ENCODE peak calls at places on chromosomes 13 and 19, in nine cellular contexts. One of them, this sample, is unnamed.

GRCh38 chr19:33720691-33721682 is 75.7 kb upstream of the KCTD15 start:
- DNase-seq in lung: no peak
- DNase-seq in GM23338: no peak
- DNase-seq in fibroblast of lung: no peak
- DNase-seq in CD4-positive, CD25-positive, alpha-beta regulatory T cell: no peak
- DNase-seq in thoracic aorta: no peak
- DNase-seq in heart right ventricle: no peak
- DNase-seq in Panc1: no peak
- DNase-seq in tibial nerve: no peak
- DNase-seq in this sample: no peak

GRCh38 chr19:38663957-38664502 is 16.6 kb downstream of the ACTN4 start:
- DNase-seq in CD4-positive, CD25-positive, alpha-beta regulatory T cell: no peak
- DNase-seq in heart right ventricle: peak; percentile 69
- DNase-seq in thoracic aorta: no peak
- DNase-seq in GM23338: no peak
- DNase-seq in fibroblast of lung: no peak
- DNase-seq in tibial nerve: no peak
- DNase-seq in lung: no peak
- DNase-seq in Panc1: no peak
- DNase-seq in this sample: no peak

GRCh38 chr19:18967358-18968146 is 26.5 kb upstream of the HOMER3 start:
- DNase-seq in CD4-positive, CD25-positive, alpha-beta regulatory T cell: no peak
- DNase-seq in lung: peak; percentile 67
- DNase-seq in fibroblast of lung: peak; percentile 13
- DNase-seq in heart right ventricle: peak; percentile 43
- DNase-seq in tibial nerve: peak; percentile 57
- DNase-seq in GM23338: peak; percentile 17
- DNase-seq in thoracic aorta: peak; percentile 7
- DNase-seq in Panc1: no peak
- DNase-seq in this sample: no peak

GRCh38 chr19:41431426-41432386 is 4.5 kb upstream of the B3GNT8 start:
- DNase-seq in lung: no peak
- DNase-seq in heart right ventricle: peak; percentile 71
- DNase-seq in tibial nerve: no peak
- DNase-seq in CD4-positive, CD25-positive, alpha-beta regulatory T cell: peak; percentile 44
- DNase-seq in thoracic aorta: no peak
- DNase-seq in fibroblast of lung: peak; percentile 44
- DNase-seq in Panc1: no peak
- DNase-seq in GM23338: peak; percentile 51
- DNase-seq in this sample: no peak

GRCh38 chr19:34481861-34482379 is 362 bp downstream of the WTIP start:
- DNase-seq in lung: no peak
- DNase-seq in Panc1: no peak
- DNase-seq in GM23338: no peak
- DNase-seq in heart right ventricle: peak; percentile 46
- DNase-seq in fibroblast of lung: peak; percentile 64
- DNase-seq in thoracic aorta: no peak
- DNase-seq in CD4-positive, CD25-positive, alpha-beta regulatory T cell: no peak
- DNase-seq in tibial nerve: no peak
- DNase-seq in this sample: no peak

GRCh38 chr19:18168673-18169381 is 4.8 kb upstream of the IFI30 start:
- DNase-seq in Panc1: no peak
- DNase-seq in heart right ventricle: no peak
- DNase-seq in thoracic aorta: no peak
- DNase-seq in fibroblast of lung: no peak
- DNase-seq in tibial nerve: no peak
- DNase-seq in GM23338: no peak
- DNase-seq in lung: no peak
- DNase-seq in CD4-positive, CD25-positive, alpha-beta regulatory T cell: no peak
- DNase-seq in this sample: no peak

GRCh38 chr19:47699360-47699917 is 13.8 kb upstream of the EHD2 start:
- DNase-seq in GM23338: peak; percentile 83
- DNase-seq in CD4-positive, CD25-positive, alpha-beta regulatory T cell: peak; percentile 39
- DNase-seq in thoracic aorta: no peak
- DNase-seq in tibial nerve: no peak
- DNase-seq in Panc1: no peak
- DNase-seq in lung: no peak
- DNase-seq in heart right ventricle: no peak
- DNase-seq in fibroblast of lung: no peak
- DNase-seq in this sample: no peak

GRCh38 chr19:38499532-38499931 is 66.0 kb downstream of the RYR1 start:
- DNase-seq in CD4-positive, CD25-positive, alpha-beta regulatory T cell: no peak
- DNase-seq in GM23338: no peak
- DNase-seq in fibroblast of lung: no peak
- DNase-seq in heart right ventricle: no peak
- DNase-seq in lung: no peak
- DNase-seq in tibial nerve: no peak
- DNase-seq in thoracic aorta: no peak
- DNase-seq in Panc1: no peak
- DNase-seq in this sample: no peak

GRCh38 chr13:48497669-48498068 is 35.2 kb downstream of the RCBTB2 start:
- DNase-seq in heart right ventricle: no peak
- DNase-seq in lung: no peak
- DNase-seq in Panc1: no peak
- DNase-seq in thoracic aorta: no peak
- DNase-seq in tibial nerve: no peak
- DNase-seq in GM23338: no peak
- DNase-seq in CD4-positive, CD25-positive, alpha-beta regulatory T cell: no peak
- DNase-seq in fibroblast of lung: no peak
- DNase-seq in this sample: no peak

GRCh38 chr19:43310221-43310620 is 40.9 kb upstream of the PSG9 start:
- DNase-seq in Panc1: no peak
- DNase-seq in fibroblast of lung: no peak
- DNase-seq in tibial nerve: no peak
- DNase-seq in lung: no peak
- DNase-seq in GM23338: no peak
- DNase-seq in thoracic aorta: no peak
- DNase-seq in CD4-positive, CD25-positive, alpha-beta regulatory T cell: no peak
- DNase-seq in heart right ventricle: no peak
- DNase-seq in this sample: no peak

GRCh38 chr13:78701383-78701782 is 42.4 kb upstream of the OBI1 start:
- DNase-seq in heart right ventricle: no peak
- DNase-seq in tibial nerve: no peak
- DNase-seq in CD4-positive, CD25-positive, alpha-beta regulatory T cell: no peak
- DNase-seq in thoracic aorta: no peak
- DNase-seq in GM23338: no peak
- DNase-seq in fibroblast of lung: no peak
- DNase-seq in Panc1: no peak
- DNase-seq in lung: no peak
- DNase-seq in this sample: no peak

GRCh38 chr13:22454586-22454985 is 726.2 kb upstream of the SGCG start:
- DNase-seq in thoracic aorta: no peak
- DNase-seq in GM23338: peak; percentile 63
- DNase-seq in fibroblast of lung: peak; percentile 46
- DNase-seq in tibial nerve: no peak
- DNase-seq in lung: no peak
- DNase-seq in CD4-positive, CD25-positive, alpha-beta regulatory T cell: no peak
- DNase-seq in heart right ventricle: no peak
- DNase-seq in Panc1: no peak
- DNase-seq in this sample: no peak

GRCh38 chr13:79986890-79987289 is 354.0 kb downstream of the SPRY2 start:
- DNase-seq in lung: no peak
- DNase-seq in fibroblast of lung: no peak
- DNase-seq in GM23338: no peak
- DNase-seq in heart right ventricle: no peak
- DNase-seq in CD4-positive, CD25-positive, alpha-beta regulatory T cell: no peak
- DNase-seq in tibial nerve: no peak
- DNase-seq in thoracic aorta: no peak
- DNase-seq in Panc1: no peak
- DNase-seq in this sample: no peak

GRCh38 chr19:46466536-46467199 is 4.7 kb downstream of the PNMA8A start:
- DNase-seq in GM23338: no peak
- DNase-seq in fibroblast of lung: peak; percentile 90
- DNase-seq in thoracic aorta: no peak
- DNase-seq in tibial nerve: no peak
- DNase-seq in Panc1: no peak
- DNase-seq in CD4-positive, CD25-positive, alpha-beta regulatory T cell: peak; percentile 14
- DNase-seq in lung: no peak
- DNase-seq in heart right ventricle: peak; percentile 33
- DNase-seq in this sample: peak; percentile 75

GRCh38 chr13:38008636-38009035 is 139.1 kb upstream of the TRPC4 start:
- DNase-seq in tibial nerve: peak; percentile 23
- DNase-seq in heart right ventricle: no peak
- DNase-seq in thoracic aorta: no peak
- DNase-seq in lung: no peak
- DNase-seq in GM23338: no peak
- DNase-seq in Panc1: no peak
- DNase-seq in CD4-positive, CD25-positive, alpha-beta regulatory T cell: no peak
- DNase-seq in fibroblast of lung: peak; percentile 3
- DNase-seq in this sample: no peak

GRCh38 chr19:51380379-51380778 is 7.4 kb downstream of the LIM2 start:
- DNase-seq in thoracic aorta: no peak
- DNase-seq in fibroblast of lung: no peak
- DNase-seq in lung: no peak
- DNase-seq in GM23338: no peak
- DNase-seq in tibial nerve: no peak
- DNase-seq in Panc1: no peak
- DNase-seq in heart right ventricle: no peak
- DNase-seq in CD4-positive, CD25-positive, alpha-beta regulatory T cell: no peak
- DNase-seq in this sample: no peak

GRCh38 chr13:48928781-48929430 is 46.8 kb upstream of the FNDC3A start:
- DNase-seq in fibroblast of lung: no peak
- DNase-seq in GM23338: no peak
- DNase-seq in CD4-positive, CD25-positive, alpha-beta regulatory T cell: no peak
- DNase-seq in thoracic aorta: no peak
- DNase-seq in lung: no peak
- DNase-seq in Panc1: no peak
- DNase-seq in heart right ventricle: no peak
- DNase-seq in tibial nerve: no peak
- DNase-seq in this sample: no peak

GRCh38 chr13:23963184-23963931 is 66.1 kb upstream of the C1QTNF9B start:
- DNase-seq in CD4-positive, CD25-positive, alpha-beta regulatory T cell: no peak
- DNase-seq in Panc1: no peak
- DNase-seq in lung: no peak
- DNase-seq in tibial nerve: no peak
- DNase-seq in fibroblast of lung: no peak
- DNase-seq in heart right ventricle: no peak
- DNase-seq in GM23338: no peak
- DNase-seq in thoracic aorta: no peak
- DNase-seq in this sample: no peak

GRCh38 chr13:23956106-23956505 is 58.8 kb upstream of the C1QTNF9B start:
- DNase-seq in CD4-positive, CD25-positive, alpha-beta regulatory T cell: no peak
- DNase-seq in GM23338: no peak
- DNase-seq in tibial nerve: no peak
- DNase-seq in heart right ventricle: no peak
- DNase-seq in lung: no peak
- DNase-seq in Panc1: no peak
- DNase-seq in thoracic aorta: no peak
- DNase-seq in fibroblast of lung: peak; percentile 21
- DNase-seq in this sample: peak; percentile 72

GRCh38 chr13:23960566-23961156 is 63.4 kb upstream of the C1QTNF9B start:
- DNase-seq in thoracic aorta: no peak
- DNase-seq in Panc1: peak; percentile 2
- DNase-seq in GM23338: peak; percentile 80
- DNase-seq in heart right ventricle: no peak
- DNase-seq in tibial nerve: peak; percentile 14
- DNase-seq in CD4-positive, CD25-positive, alpha-beta regulatory T cell: peak; percentile 35
- DNase-seq in lung: no peak
- DNase-seq in fibroblast of lung: peak; percentile 63
- DNase-seq in this sample: no peak

GRCh38 chr13:23955064-23955463 is 57.8 kb upstream of the C1QTNF9B start:
- DNase-seq in tibial nerve: no peak
- DNase-seq in Panc1: no peak
- DNase-seq in lung: no peak
- DNase-seq in GM23338: no peak
- DNase-seq in thoracic aorta: no peak
- DNase-seq in CD4-positive, CD25-positive, alpha-beta regulatory T cell: no peak
- DNase-seq in fibroblast of lung: no peak
- DNase-seq in heart right ventricle: no peak
- DNase-seq in this sample: no peak

DNA sequence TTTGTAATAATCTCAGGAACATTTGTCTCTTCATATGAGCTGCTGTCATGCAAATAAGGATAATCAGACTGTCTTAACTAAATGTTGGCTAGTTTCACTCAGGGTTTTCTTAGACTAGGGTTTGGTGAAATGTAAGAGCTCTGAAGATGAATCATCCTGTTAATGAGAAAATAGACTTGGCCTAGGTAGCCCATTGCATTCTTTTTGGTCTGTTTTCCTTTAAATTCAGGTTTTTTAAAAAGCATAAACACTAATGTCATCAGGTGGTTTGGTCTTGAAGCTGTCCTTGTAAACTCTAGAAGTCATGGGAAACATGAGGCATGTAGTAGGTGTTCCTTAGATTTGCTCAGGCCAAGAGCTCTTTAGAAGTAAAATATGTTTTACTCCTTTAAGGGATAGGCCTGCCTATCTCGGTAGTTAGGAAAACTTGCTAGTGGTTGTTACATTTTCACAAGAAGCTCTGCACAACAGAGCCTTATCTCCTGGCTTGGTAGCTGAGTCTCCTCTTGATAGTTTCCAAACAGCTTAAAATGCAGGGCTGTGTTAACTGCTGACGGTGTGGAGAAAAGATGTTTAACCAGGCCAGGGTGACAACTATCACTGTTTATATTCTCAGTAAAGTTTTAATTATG is 62.0 kb upstream of the C1QTNF9B start:
- DNase-seq in CD4-positive, CD25-positive, alpha-beta regulatory T cell: no peak
- DNase-seq in tibial nerve: no peak
- DNase-seq in lung: no peak
- DNase-seq in GM23338: no peak
- DNase-seq in thoracic aorta: no peak
- DNase-seq in fibroblast of lung: no peak
- DNase-seq in Panc1: no peak
- DNase-seq in heart right ventricle: no peak
- DNase-seq in this sample: no peak
- H3K27ac ChIP-seq in CD4-positive, CD25-positive, alpha-beta regulatory T cell: no peak overlapping the region
- H3K27ac ChIP-seq in tibial nerve: no peak overlapping the region
- H3K27ac ChIP-seq in lung: no peak overlapping the region
- H3K27ac ChIP-seq in GM23338: no peak overlapping the region
- H3K27ac ChIP-seq in thoracic aorta: no peak overlapping the region
- H3K27ac ChIP-seq in fibroblast of lung: no peak overlapping the region
- H3K27ac ChIP-seq in Panc1: no peak overlapping the region
- H3K27ac ChIP-seq in heart right ventricle: no peak overlapping the region
- H3K27ac ChIP-seq in this sample: no peak overlapping the region

GRCh38 chr13:97259787-97260641 is 37.9 kb downstream of the MBNL2 start:
- DNase-seq in thoracic aorta: no peak
- DNase-seq in heart right ventricle: no peak
- DNase-seq in lung: no peak
- DNase-seq in GM23338: no peak
- DNase-seq in tibial nerve: no peak
- DNase-seq in CD4-positive, CD25-positive, alpha-beta regulatory T cell: no peak
- DNase-seq in fibroblast of lung: peak; percentile 74
- DNase-seq in Panc1: no peak
- DNase-seq in this sample: no peak
- H3K27ac ChIP-seq in thoracic aorta: peak overlapping the region; percentile 65
- H3K27ac ChIP-seq in heart right ventricle: peak overlapping the region; percentile 77
- H3K27ac ChIP-seq in lung: peak overlapping the region; percentile 45
- H3K27ac ChIP-seq in GM23338: no peak overlapping the region
- H3K27ac ChIP-seq in tibial nerve: peak overlapping the region; percentile 9
- H3K27ac ChIP-seq in CD4-positive, CD25-positive, alpha-beta regulatory T cell: no peak overlapping the region
- H3K27ac ChIP-seq in fibroblast of lung: peak overlapping the region; percentile 96
- H3K27ac ChIP-seq in Panc1: peak overlapping the region; percentile 100
- H3K27ac ChIP-seq in this sample: peak overlapping the region; percentile 48

GRCh38 chr13:66459143-66459542 is 771.0 kb downstream of the PCDH9 start:
- DNase-seq in lung: no peak
- DNase-seq in Panc1: no peak
- DNase-seq in GM23338: no peak
- DNase-seq in thoracic aorta: no peak
- DNase-seq in tibial nerve: no peak
- DNase-seq in heart right ventricle: no peak
- DNase-seq in CD4-positive, CD25-positive, alpha-beta regulatory T cell: no peak
- DNase-seq in fibroblast of lung: no peak
- DNase-seq in this sample: no peak
- H3K27ac ChIP-seq in lung: no peak overlapping the region
- H3K27ac ChIP-seq in Panc1: no peak overlapping the region
- H3K27ac ChIP-seq in GM23338: no peak overlapping the region
- H3K27ac ChIP-seq in thoracic aorta: no peak overlapping the region
- H3K27ac ChIP-seq in tibial nerve: no peak overlapping the region
- H3K27ac ChIP-seq in heart right ventricle: no peak overlapping the region
- H3K27ac ChIP-seq in CD4-positive, CD25-positive, alpha-beta regulatory T cell: no peak overlapping the region
- H3K27ac ChIP-seq in fibroblast of lung: no peak overlapping the region
- H3K27ac ChIP-seq in this sample: no peak overlapping the region

GRCh38 chr13:112623051-112623711 is 35.2 kb upstream of the TUBGCP3 start:
- DNase-seq in fibroblast of lung: no peak
- DNase-seq in tibial nerve: no peak
- DNase-seq in thoracic aorta: no peak
- DNase-seq in GM23338: no peak
- DNase-seq in lung: no peak
- DNase-seq in heart right ventricle: no peak
- DNase-seq in CD4-positive, CD25-positive, alpha-beta regulatory T cell: no peak
- DNase-seq in Panc1: no peak
- DNase-seq in this sample: no peak
- H3K27ac ChIP-seq in fibroblast of lung: no peak overlapping the region
- H3K27ac ChIP-seq in tibial nerve: no peak overlapping the region
- H3K27ac ChIP-seq in thoracic aorta: no peak overlapping the region
- H3K27ac ChIP-seq in GM23338: no peak overlapping the region
- H3K27ac ChIP-seq in lung: no peak overlapping the region
- H3K27ac ChIP-seq in heart right ventricle: no peak overlapping the region
- H3K27ac ChIP-seq in CD4-positive, CD25-positive, alpha-beta regulatory T cell: no peak overlapping the region
- H3K27ac ChIP-seq in Panc1: no peak overlapping the region
- H3K27ac ChIP-seq in this sample: no peak overlapping the region